ENCODE peak calls at places on chromosomes 11 and 22, in four cellular contexts. C is left cardiac atrium, K is NCI-H2081, H is right atrium auricular region. N is an unnamed sample.

GRCh38 chr11:12192796-12193514 is 82.6 kb downstream of the MICAL2 start:
- DNase-seq in C (no peak), K (no peak), H (no peak), N (no peak)

GRCh38 chr11:129234978-129235377 is 42.9 kb upstream of the ARHGAP32 start:
- DNase-seq in C (no peak), K (peak), H (no peak), N (no peak)

GRCh38 chr11:126459691-126460404 is 104.4 kb downstream of the ST3GAL4 start:
- DNase-seq in C (no peak), K (no peak), H (no peak), N (no peak)

GRCh38 chr22:46003271-46004091 is 26.5 kb upstream of the WNT7B start:
- DNase-seq in C (peak), K (no peak), H (no peak), N (peak)

GRCh38 chr11:135075740-135076139 is 663.7 kb upstream of the B3GAT1 start:
- DNase-seq in C (peak), K (no peak), H (no peak), N (peak)

GRCh38 chr11:68206211-68206610 is 6.9 kb downstream of the KMT5B start:
- DNase-seq in C (no peak), K (peak), H (no peak), N (no peak)

GRCh38 chr11:7436657-7437056 is 48.6 kb upstream of the OLFML1 start:
- DNase-seq in C (no peak), K (no peak), H (no peak), N (no peak)

GRCh38 chr11:1822648-1823375 is 12.0 kb upstream of the SYT8 start:
- DNase-seq in C (no peak), K (no peak), H (no peak), N (no peak)

GRCh38 chr22:37638351-37639069 is 959 bp upstream of the SH3BP1 start:
- DNase-seq in C (no peak), K (no peak), H (no peak), N (no peak)

GRCh38 chr11:132643239-132643638 is 889.1 kb downstream of the OPCML start:
- DNase-seq in C (no peak), K (no peak), H (no peak), N (no peak)

GRCh38 chr11:75499423-75500305 is 26.1 kb downstream of the GDPD5 start:
- DNase-seq in C (peak), K (no peak), H (peak), N (peak)

GRCh38 chr11:65124480-65125196 is 2.5 kb downstream of the MRPL49 start:
- DNase-seq in C (no peak), K (no peak), H (no peak), N (no peak)

GRCh38 chr11:93000511-93001476 is 31.3 kb downstream of the MTNR1B start:
- DNase-seq in C (no peak), K (no peak), H (no peak), N (no peak)

GRCh38 chr11:1307163-1307870 is 2.1 kb downstream of the TOLLIP start:
- DNase-seq in C (no peak), K (no peak), H (no peak), N (peak)

GRCh38 chr22:45638197-45638596 is 33.4 kb upstream of the ATXN10 start:
- DNase-seq in C (no peak), K (no peak), H (no peak), N (no peak)

GRCh38 chr11:74325649-74326645 is 14.5 kb upstream of the P4HA3 start:
- DNase-seq in C (peak), K (peak), H (peak), N (peak)

GRCh38 chr11:23010790-23011340 is 150.6 kb upstream of the CCDC179 start:
- DNase-seq in C (no peak), K (no peak), H (no peak), N (no peak)

GRCh38 chr11:131867457-131868257 is 497.2 kb downstream of the NTM start:
- DNase-seq in C (peak), K (peak), H (peak), N (peak)

GRCh38 chr11:45527898-45528297 is 137.5 kb downstream of the CHST1 start:
- DNase-seq in C (no peak), K (no peak), H (no peak), N (no peak)

GRCh38 chr11:76835928-76836612 is 24.6 kb upstream of the ACER3 start:
- DNase-seq in C (peak), K (peak), H (no peak), N (no peak)

GRCh38 chr11:69270929-69271328 is 23.0 kb upstream of the MYEOV start:
- DNase-seq in C (no peak), K (no peak), H (no peak), N (peak)

GRCh38 chr11:36818410-36818809 is 220.4 kb upstream of the RAG2 start:
- DNase-seq in C (no peak), K (no peak), H (no peak), N (no peak)

GRCh38 chr11:1564535-1565172 is 7.4 kb downstream of the DUSP8 start:
- DNase-seq in C (peak), K (peak), H (peak), N (peak)

GRCh38 chr22:45997775-45998637 is 21.0 kb upstream of the WNT7B start:
- DNase-seq in C (peak), K (peak), H (no peak), N (peak)

GRCh38 chr11:14374922-14375630 is 16.1 kb upstream of the RRAS2 start:
- DNase-seq in C (no peak), K (no peak), H (no peak), N (no peak)

GRCh38 chr11:26849009-26849408 is 127.1 kb upstream of the SLC5A12 start:
- DNase-seq in C (peak), K (no peak), H (peak), N (peak)

GRCh38 chr11:97742717-97743116 is 1278.0 kb upstream of the CNTN5 start:
- DNase-seq in C (no peak), K (no peak), H (no peak), N (no peak)

GRCh38 chr22:37609240-37610152 is 862 bp downstream of the GGA1 start:
- DNase-seq in C (no peak), K (no peak), H (no peak), N (no peak)

GRCh38 chr22:24094966-24095365 is 83.9 kb downstream of the CABIN1 start:
- DNase-seq in C (no peak), K (no peak), H (no peak), N (no peak)

GRCh38 chr11:94060401-94060800 is 39.2 kb downstream of the HEPHL1 start:
- DNase-seq in C (no peak), K (no peak), H (no peak), N (no peak)

GRCh38 chr11:119990306-119991021 is 147.4 kb downstream of the TRIM29 start:
- DNase-seq in C (peak), K (no peak), H (peak), N (peak)

GRCh38 chr11:5815534-5815933 is 6.8 kb downstream of the OR52N2 start:
- DNase-seq in C (no peak), K (no peak), H (no peak), N (no peak)

GRCh38 chr11:61334434-61335354 is 1.7 kb downstream of the TKFC start:
- DNase-seq in C (no peak), K (no peak), H (no peak), N (no peak)

GRCh38 chr11:125892071-125892470 is 4.6 kb downstream of the HYLS1 start:
- DNase-seq in C (no peak), K (no peak), H (no peak), N (no peak)

GRCh38 chr11:74371269-74372039 is 26.8 kb downstream of the PGM2L1 start:
- DNase-seq in C (no peak), K (peak), H (no peak), N (no peak)

GRCh38 chr11:133306019-133306418 is 226.3 kb downstream of the OPCML start:
- DNase-seq in C (no peak), K (no peak), H (no peak), N (no peak)